ENCODE peak calls at places on chromosomes 1 and 21, in four cellular contexts. Y, X, T and H are unnamed samples.

GRCh38 chr1:189821838-189822237 is 655.8 kb downstream of the BRINP3 start:
- DNase-seq in Y (no peak), X (no peak), T (no peak), H (no peak)

GRCh38 chr1:38992450-38993111 is 1.5 kb downstream of the AKIRIN1 start:
- DNase-seq in Y (no peak), X (peak), T (no peak), H (no peak)

GRCh38 chr1:218634212-218634611 is 289.1 kb downstream of the TGFB2 start:
- DNase-seq in Y (no peak), X (no peak), T (no peak), H (no peak)

GRCh38 chr1:79012500-79012899 is 6.0 kb upstream of the ADGRL4 start:
- DNase-seq in Y (no peak), X (no peak), T (no peak), H (no peak)

GRCh38 chr1:196609114-196609737 is 986 bp upstream of the KCNT2 start:
- DNase-seq in Y (no peak), X (no peak), T (no peak), H (no peak)

GRCh38 chr1:85654066-85654782 is 54.0 kb downstream of the ZNHIT6 start:
- DNase-seq in Y (no peak), X (no peak), T (no peak), H (no peak)

GRCh38 chr1:41540886-41541591 is 56.6 kb upstream of the EDN2 start:
- DNase-seq in Y (no peak), X (no peak), T (no peak), H (peak)

GRCh38 chr21:14533555-14534400 is 12.3 kb downstream of the SAMSN1 start:
- DNase-seq in Y (no peak), X (peak), T (peak), H (peak)

GRCh38 chr1:96843196-96843595 is 121.6 kb downstream of the PTBP2 start:
- DNase-seq in Y (no peak), X (no peak), T (no peak), H (peak)

GRCh38 chr1:98292994-98293393 is 368.5 kb upstream of the SNX7 start:
- DNase-seq in Y (no peak), X (no peak), T (no peak), H (no peak)

GRCh38 chr1:200668514-200669313 is 993 bp downstream of the DDX59 start:
- DNase-seq in Y (no peak), X (no peak), T (no peak), H (no peak)

GRCh38 chr1:156020293-156021086 is at the start of gene SSR2:
- DNase-seq in Y (peak), X (peak), T (peak), H (peak)

GRCh38 chr1:192512426-192513125 is 63.0 kb upstream of the RGS1 start:
- DNase-seq in Y (no peak), X (no peak), T (no peak), H (peak)